ENCODE peak calls at places on chromosomes 6 and 20, in four cellular contexts. W is body of pancreas, L is pancreas, N is gastrocnemius medialis. V is an unnamed sample. For H3K4me1 and H3K36me3, the result is how much of the 10 kb centered on the place peaks cover.

GRCh38 chr6:163324928-163325784 is 89.4 kb upstream of the QKI start:
- DNase-seq in W (peak), L (no peak), N (no peak), V (no peak)

GRCh38 chr6:105135907-105136432 is 43.8 kb downstream of the POPDC3 start:
- DNase-seq in W (no peak), L (no peak), N (no peak), V (no peak)

GRCh38 chr6:13767121-13767794 is 47.1 kb downstream of the MCUR1 start:
- DNase-seq in W (peak), L (peak), N (peak), V (no peak)

GRCh38 chr6:19317587-19317986 is 519.6 kb upstream of the ID4 start:
- DNase-seq in W (no peak), L (no peak), N (no peak), V (no peak)

GRCh38 chr6:36577298-36577697 is 16.9 kb upstream of the SRSF3 start:
- DNase-seq in W (peak), L (no peak), N (no peak), V (no peak)

GRCh38 chr6:132210886-132211563 is 190.2 kb downstream of the MOXD1 start:
- DNase-seq in W (no peak), L (no peak), N (no peak), V (no peak)

GRCh38 chr6:160137130-160137988 is 15.7 kb downstream of the SLC22A1 start:
- DNase-seq in W (peak), L (no peak), N (no peak), V (no peak)

GRCh38 chr6:46756469-46757205 is 9.9 kb downstream of the ANKRD66 start:
- DNase-seq in W (no peak), L (no peak), N (no peak), V (no peak)

GRCh38 chr6:82957171-82957894 is 108.3 kb downstream of the UBE3D start:
- DNase-seq in W (no peak), L (no peak), N (no peak), V (no peak)

GRCh38 chr6:123716506-123716905 is 79.8 kb upstream of the TRDN start:
- DNase-seq in W (no peak), L (no peak), N (no peak), V (no peak)

GRCh38 chr6:68226460-68226859 is 408.6 kb upstream of the ADGRB3 start:
- DNase-seq in W (no peak), L (no peak), N (no peak), V (no peak)

GRCh38 chr6:45301348-45302142 is 26.6 kb upstream of the RUNX2 start:
- DNase-seq in W (no peak), L (no peak), N (no peak), V (no peak)

GRCh38 chr6:125844989-125845388 is 54.2 kb downstream of the NCOA7 start:
- DNase-seq in W (peak), L (no peak), N (no peak), V (no peak)

GRCh38 chr6:168524644-168525043 is 83.7 kb downstream of the SMOC2 start:
- DNase-seq in W (no peak), L (no peak), N (peak), V (no peak)

GRCh38 chr6:3403244-3404154 is 53.4 kb downstream of the SLC22A23 start:
- DNase-seq in W (peak), L (peak), N (no peak), V (no peak)

GRCh38 chr6:117711369-117711768 is 36.1 kb downstream of the NUS1 start:
- DNase-seq in W (no peak), L (no peak), N (no peak), V (no peak)

GRCh38 chr20:38631155-38632022 is 29.8 kb downstream of the ARHGAP40 start:
- DNase-seq in W (no peak), L (no peak), N (no peak), V (no peak)

GRCh38 chr6:63430985-63431519 is 111.3 kb upstream of the LGSN start:
- DNase-seq in W (no peak), L (no peak), N (no peak), V (no peak)

DNA sequence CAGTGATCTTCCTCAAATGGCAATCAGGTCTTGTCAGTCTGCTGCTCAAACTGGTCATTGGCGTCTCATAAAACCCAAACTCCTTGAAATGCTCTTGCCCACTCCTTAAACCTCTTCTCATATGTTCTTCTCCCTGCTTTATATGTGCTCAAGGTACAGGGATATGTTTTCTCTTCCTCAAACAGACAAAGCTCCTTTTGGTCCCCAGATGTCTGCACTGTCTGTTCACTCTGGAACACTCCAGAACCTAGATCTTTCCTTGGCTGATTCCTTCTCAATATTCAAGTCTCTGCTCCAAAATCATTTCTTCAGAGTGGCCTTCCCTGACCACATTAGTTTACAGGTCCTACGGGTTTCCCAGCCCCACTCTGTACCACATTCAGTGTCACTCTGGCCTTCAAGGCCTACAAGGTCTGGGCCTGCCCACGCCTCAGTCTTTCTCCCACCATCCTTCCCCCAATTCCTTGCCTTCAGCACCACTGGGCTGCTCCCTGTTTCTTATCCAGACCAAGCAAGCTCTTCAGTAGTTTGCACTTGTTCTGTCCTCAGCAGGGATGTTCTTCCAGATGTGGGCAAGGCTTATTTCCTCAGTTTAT is 9.0 kb downstream of the THEMIS start:
- DNase-seq in W (no peak), L (no peak), N (no peak), V (no peak)
- H3K4me1 ChIP-seq in W (under half), L (under half), N (under half), V (under half)

DNA sequence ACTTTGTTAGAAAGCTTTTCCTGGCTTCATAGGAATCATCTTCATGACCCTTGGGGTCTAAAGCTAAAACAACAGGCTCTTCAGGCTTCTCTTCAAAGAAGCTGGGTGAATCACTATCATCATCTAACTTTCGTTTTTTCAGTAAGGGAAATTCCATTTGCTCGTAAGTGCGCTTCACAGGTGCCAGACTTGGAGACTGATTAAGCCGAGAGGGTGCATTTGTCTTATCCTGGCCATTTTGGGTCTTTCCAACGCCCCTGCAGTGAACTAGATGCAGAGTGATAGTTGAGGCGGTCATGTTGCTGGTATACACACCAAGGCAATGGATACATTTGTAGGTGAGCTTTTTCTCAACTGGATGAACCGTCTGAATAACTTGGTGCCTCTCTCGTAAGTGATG is 38.8 kb downstream of the ADNP start:
- DNase-seq in W (no peak), L (no peak), N (no peak), V (no peak)
- H3K36me3 ChIP-seq in W (under half), L (under half), N (half or more), V (under half)

GRCh38 chr6:147023581-147023980 is 180.6 kb upstream of the STXBP5 start:
- DNase-seq in W (no peak), L (no peak), N (no peak), V (no peak)
- H3K4me3 ChIP-seq in W (no peak), L (no peak), N (no peak), V (no peak)

GRCh38 chr20:32772046-32772445 is 9.9 kb downstream of the DNMT3B start:
- DNase-seq in W (no peak), L (no peak), N (no peak), V (no peak)

GRCh38 chr20:32777177-32777956 is 15.2 kb downstream of the DNMT3B start:
- DNase-seq in W (peak), L (peak), N (no peak), V (no peak)

GRCh38 chr20:32775240-32775991 is 13.2 kb downstream of the DNMT3B start:
- DNase-seq in W (no peak), L (no peak), N (no peak), V (no peak)

GRCh38 chr20:32773214-32773613 is 11.0 kb downstream of the DNMT3B start:
- DNase-seq in W (no peak), L (no peak), N (no peak), V (no peak)

GRCh38 chr20:32773880-32774279 is 11.7 kb downstream of the DNMT3B start:
- DNase-seq in W (no peak), L (no peak), N (no peak), V (no peak)
- H3K4me1 ChIP-seq in W (under half), L (under half), N (under half), V (under half)

DNA sequence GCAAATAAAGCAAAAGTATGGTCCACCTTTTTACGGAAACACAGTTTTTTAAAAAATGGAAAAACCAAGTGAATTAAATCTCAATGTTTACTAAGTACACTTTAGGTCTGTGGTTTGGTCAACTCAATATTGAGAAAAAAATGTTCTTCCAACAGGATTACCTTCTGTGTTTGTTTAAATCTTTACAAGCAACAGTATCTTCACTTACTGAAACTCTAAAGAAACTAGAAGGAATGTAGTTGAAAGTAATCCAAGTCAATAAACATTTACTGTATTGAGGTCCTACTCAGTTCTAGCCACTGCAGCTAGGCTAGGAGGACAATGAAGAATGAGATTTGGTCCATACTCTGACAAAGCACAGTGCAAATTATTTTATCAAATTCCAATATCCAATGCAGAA is 80.1 kb downstream of the ASCC3 start:
- DNase-seq in W (no peak), L (no peak), N (no peak), V (no peak)
- H3K36me3 ChIP-seq in W (under half), L (under half), N (under half), V (under half)

DNA sequence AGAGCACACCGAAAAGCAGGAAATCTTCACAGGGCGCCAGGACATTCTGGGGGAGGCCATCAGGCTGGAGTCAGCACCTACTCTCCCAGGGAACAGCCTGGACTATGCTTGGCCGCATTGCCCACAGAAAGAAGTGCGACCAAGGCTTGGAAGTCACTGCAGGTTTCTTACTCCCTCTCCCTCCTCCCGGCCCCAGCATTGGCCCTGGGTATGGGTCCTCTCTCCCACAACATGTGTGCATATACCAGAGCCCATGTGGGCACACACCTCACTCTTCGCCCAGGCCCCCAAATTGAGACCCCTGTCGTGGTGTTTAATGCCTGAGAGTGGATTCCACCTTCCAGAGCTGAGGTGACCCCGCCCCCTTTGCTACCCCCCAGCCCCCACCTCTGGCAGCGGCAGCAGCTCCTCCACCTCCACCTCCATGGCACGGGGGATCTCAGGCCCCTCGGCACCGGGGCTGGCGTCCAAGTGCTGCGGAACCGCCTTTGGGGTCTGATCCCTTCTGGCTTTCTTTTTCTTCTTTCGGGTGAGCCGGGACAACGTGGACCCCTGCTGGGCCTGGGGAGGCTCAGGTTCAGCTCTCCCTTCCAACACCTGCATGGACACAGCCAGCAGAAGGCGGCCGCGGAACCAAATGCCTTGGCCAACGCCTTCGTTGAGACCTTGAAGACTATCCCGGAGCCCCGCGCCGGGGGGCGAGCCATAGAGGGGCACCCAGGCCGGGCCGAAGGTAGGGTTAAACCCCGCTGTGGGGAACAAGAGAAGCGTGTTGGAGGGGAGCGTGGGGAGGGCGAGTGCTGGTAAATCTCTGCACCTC is 15.2 kb upstream of the SPAG4 start:
- DNase-seq in W (no peak), L (no peak), N (no peak), V (no peak)
- H3K4me3 ChIP-seq in W (no peak), L (peak), N (peak), V (peak)

GRCh38 chr6:33589366-33589722 is 9.3 kb upstream of the BAK1 start:
- DNase-seq in W (no peak), L (no peak), N (no peak), V (no peak)

GRCh38 chr6:33587529-33588215 is 7.6 kb upstream of the BAK1 start:
- DNase-seq in W (no peak), L (no peak), N (no peak), V (no peak)

GRCh38 chr6:33590531-33591198 is 10.6 kb upstream of the BAK1 start:
- DNase-seq in W (no peak), L (no peak), N (peak), V (no peak)

GRCh38 chr6:33589723-33590530 is 9.9 kb upstream of the BAK1 start:
- DNase-seq in W (peak), L (peak), N (peak), V (no peak)

GRCh38 chr6:33588894-33589293 is 8.8 kb upstream of the BAK1 start:
- DNase-seq in W (no peak), L (no peak), N (no peak), V (no peak)
- H3K4me1 ChIP-seq in W (under half), L (under half), N (under half), V (under half)

DNA sequence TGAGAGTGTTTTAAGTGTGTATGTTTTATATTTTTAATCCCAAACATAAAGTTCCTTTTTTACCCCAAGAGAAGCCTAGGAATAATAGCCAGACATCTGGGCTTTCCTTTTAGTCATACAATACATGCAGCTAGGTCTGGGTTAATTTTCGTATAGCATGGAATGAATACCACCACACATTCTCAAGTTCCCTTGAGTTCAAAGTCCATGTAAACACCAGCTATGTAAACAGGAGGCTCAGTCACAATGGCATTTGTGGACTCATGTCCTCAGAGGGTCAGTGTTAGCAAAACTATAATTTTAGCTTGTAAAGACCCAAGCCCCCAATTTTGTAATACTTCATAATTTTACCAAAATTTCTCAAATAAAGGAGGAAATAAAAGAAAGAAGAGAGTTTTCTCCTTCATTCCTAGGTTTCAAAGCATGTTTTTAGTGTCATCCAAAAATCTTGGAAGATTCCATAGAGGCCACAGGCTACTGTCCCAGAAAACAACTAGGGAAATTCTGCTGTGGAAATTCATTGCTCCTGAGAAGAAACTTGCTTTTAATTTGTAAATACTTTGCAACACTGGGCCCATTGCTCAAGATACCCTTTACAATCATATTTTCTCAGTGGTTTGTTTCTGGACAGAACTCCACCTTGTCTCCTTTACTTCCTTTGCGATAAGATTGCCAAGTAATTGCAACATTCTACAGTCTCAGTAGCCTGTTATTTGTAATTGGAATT is 671.2 kb downstream of the COL12A1 start:
- DNase-seq in W (peak), L (peak), N (no peak), V (no peak)
- H3K36me3 ChIP-seq in W (under half), L (under half), N (under half), V (under half)

GRCh38 chr20:10674684-10675455 is 1.1 kb upstream of the JAG1 start:
- DNase-seq in W (peak), L (peak), N (peak), V (no peak)
- H3K4me3 ChIP-seq in W (peak), L (peak), N (peak), V (peak)

GRCh38 chr20:45338121-45339030 is 9.8 kb downstream of the SDC4 start:
- DNase-seq in W (peak), L (no peak), N (peak), V (no peak)
- H3K4me1 ChIP-seq in W (half or more), L (half or more), N (half or more), V (under half)